ENCODE peak calls at places on chromosome 14, in four cellular contexts. A is HEK293T, O is HepG2, S is WTC11. R is an unnamed sample.

GRCh38 chr14:62133776-62134175 is 371.6 kb downstream of the SNAPC1 start:
- DNase-seq in S (no peak), O (no peak), A (no peak), R (no peak)

GRCh38 chr14:92528486-92529100 is 15.0 kb downstream of the RIN3 start:
- DNase-seq in A (no peak), O (no peak), S (no peak), R (no peak)

GRCh38 chr14:51616724-51617409 is 34.8 kb upstream of the FRMD6 start:
- DNase-seq in A (no peak), S (no peak), O (peak), R (no peak)

GRCh38 chr14:105209091-105209490 is 28.0 kb upstream of the NUDT14 start:
- DNase-seq in A (no peak), S (no peak), O (no peak), R (no peak)

GRCh38 chr14:68609012-68609411 is 183.9 kb downstream of the ZFP36L1 start:
- DNase-seq in O (no peak), S (no peak), A (no peak), R (no peak)

GRCh38 chr14:76473381-76474263 is 97.7 kb downstream of the ESRRB start:
- DNase-seq in A (peak), S (peak), O (no peak), R (no peak)

GRCh38 chr14:103050935-103051334 is 6.4 kb downstream of the CDC42BPB start:
- DNase-seq in O (no peak), S (no peak), A (no peak), R (no peak)

GRCh38 chr14:68607852-68608232 is 185.0 kb downstream of the ZFP36L1 start:
- DNase-seq in O (no peak), S (no peak), A (no peak), R (no peak)

GRCh38 chr14:32230181-32230580 is 27.1 kb upstream of the RNU6-8 start:
- DNase-seq in S (no peak), O (no peak), A (no peak), R (no peak)

GRCh38 chr14:64387232-64387737 is 868 bp upstream of the MTHFD1 start:
- DNase-seq in O (peak), S (no peak), A (peak), R (peak)

GRCh38 chr14:68718033-68718725 is 74.7 kb downstream of the ZFP36L1 start:
- DNase-seq in S (no peak), O (no peak), A (peak), R (no peak)

GRCh38 chr14:55133416-55133815 is 4.4 kb downstream of the LGALS3 start:
- DNase-seq in S (no peak), A (no peak), O (no peak), R (no peak)
- TF ChIP-seq ELF4 in S (no peak), A (no peak), O (no peak), R (no peak)

DNA sequence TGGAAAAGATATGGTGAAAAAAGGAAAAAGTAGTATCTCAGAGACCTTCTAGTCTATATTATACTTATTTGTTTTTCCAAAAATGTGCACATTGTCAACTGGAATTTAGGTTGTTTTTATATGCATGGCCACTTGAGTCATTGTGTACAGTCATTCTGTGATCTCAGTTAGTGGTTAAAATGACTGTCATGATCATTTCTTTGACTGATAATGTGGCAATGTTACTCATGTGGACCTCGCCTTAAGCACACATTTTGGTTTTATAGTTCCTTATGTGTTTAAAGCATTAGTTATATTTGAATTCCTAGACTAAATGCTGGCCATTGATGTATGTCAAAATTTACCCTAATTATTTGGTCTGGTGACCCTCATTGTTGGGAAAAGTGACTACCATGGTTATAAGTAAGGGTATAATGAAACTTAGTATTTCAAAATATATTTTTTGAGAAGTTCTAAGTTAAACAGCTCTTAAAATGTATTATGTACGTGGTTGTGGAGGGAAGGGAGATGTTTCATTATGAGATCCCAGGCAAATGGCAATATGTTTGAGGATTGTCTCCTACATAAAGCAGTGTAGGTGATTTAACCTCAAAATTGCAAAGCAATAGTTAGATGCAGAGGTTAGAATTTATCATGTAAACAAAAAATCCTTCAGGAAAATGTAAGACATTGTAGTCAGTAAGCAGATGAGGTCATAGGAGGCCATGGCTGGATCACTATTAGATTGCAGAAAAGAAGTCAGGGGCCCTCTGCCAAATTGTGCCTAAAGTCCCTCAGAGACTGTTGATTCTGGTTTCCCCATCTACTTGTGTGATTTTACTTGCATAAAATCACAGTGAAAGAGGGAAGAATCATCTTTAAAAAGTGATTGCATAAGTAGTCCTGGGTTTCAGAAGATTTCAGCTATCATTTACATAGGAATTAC is 17.5 kb downstream of the PNMA1 start:
- DNase-seq in A (no peak), O (peak), S (no peak), R (no peak)
- TF ChIP-seq ELF4 in A (no peak), O (no peak), S (no peak), R (no peak)

GRCh38 chr14:71932229-71932951 is at the start of gene RGS6:
- DNase-seq in S (peak), O (peak), A (peak), R (no peak)
- TF ChIP-seq ELF4 in S (peak), O (no peak), A (no peak), R (no peak)

GRCh38 chr14:24809147-24809546 is 175.2 kb upstream of the GZMB start:
- DNase-seq in O (no peak), S (no peak), A (no peak), R (no peak)

GRCh38 chr14:24804813-24805212 is 170.8 kb upstream of the GZMB start:
- DNase-seq in S (no peak), O (peak), A (no peak), R (no peak)

GRCh38 chr14:24803933-24804494 is 170.0 kb upstream of the GZMB start:
- DNase-seq in S (no peak), O (no peak), A (no peak), R (no peak)

GRCh38 chr14:24808412-24808811 is 174.4 kb upstream of the GZMB start:
- DNase-seq in O (no peak), S (no peak), A (no peak), R (no peak)

GRCh38 chr14:24806061-24806678 is 172.2 kb upstream of the GZMB start:
- DNase-seq in S (peak), A (peak), O (peak), R (peak)
- TF ChIP-seq ELF4 in S (no peak), A (no peak), O (no peak), R (no peak)

GRCh38 chr14:20262642-20263128 is 23.6 kb downstream of the OR11H4 start:
- DNase-seq in O (no peak), A (no peak), S (no peak), R (peak)
- TF ChIP-seq ELF4 in O (no peak), A (no peak), S (no peak), R (no peak)

GRCh38 chr14:67557118-67557517 is 24.0 kb downstream of the PLEKHH1 start:
- DNase-seq in O (peak), A (no peak), S (no peak), R (no peak)
- TF ChIP-seq ELF4 in O (no peak), A (no peak), S (no peak), R (no peak)

DNA sequence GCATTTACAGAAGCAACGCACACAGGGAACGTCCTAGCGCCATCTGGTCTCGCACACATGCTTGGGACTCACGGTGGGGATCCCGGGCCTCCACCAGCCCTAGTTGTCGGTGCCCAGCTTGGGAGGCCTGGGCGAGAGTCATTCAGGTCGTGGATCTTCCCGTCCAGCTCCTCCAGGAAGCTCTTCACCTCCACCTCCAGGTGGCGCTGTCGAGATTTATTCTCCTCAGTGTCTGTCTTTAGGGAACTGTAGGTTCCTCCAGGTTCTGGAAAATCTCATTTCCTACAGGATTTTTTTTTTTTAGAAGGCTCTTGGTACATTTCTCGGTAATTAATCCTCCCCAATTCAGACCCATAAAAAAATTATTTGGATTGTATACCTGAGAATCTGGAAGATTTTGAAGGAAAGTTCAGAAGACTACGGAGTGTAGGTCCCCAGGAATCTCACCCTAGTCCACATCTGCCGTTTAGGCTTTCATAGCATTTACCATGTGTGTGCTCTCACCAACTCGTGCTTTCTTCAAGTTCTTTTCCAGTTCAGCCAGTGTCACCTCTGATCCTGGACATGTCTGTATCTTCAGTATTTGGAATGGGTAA is 910.0 kb downstream of the TMEM121 start:
- DNase-seq in S (peak), O (no peak), A (peak), R (peak)
- TF ChIP-seq ELF4 in S (no peak), O (no peak), A (no peak), R (no peak)